ENCODE peak calls at places on chromosome 11, in seven cellular contexts. One of them, this sample, is unnamed.

GRCh38 chr11:118988280-118988679 is 9.7 kb upstream of the CENATAC start:
- DNase-seq in foreskin fibroblast: no peak
- DNase-seq in activated CD8-positive, alpha-beta memory T cell treated with anti-CD3 and anti-CD28 coated beads for 48 hours: no peak
- DNase-seq in transverse colon: no peak
- DNase-seq in activated CD8-positive, alpha-beta T cell treated with anti-CD3 and anti-CD28 coated beads for 36 hours: no peak
- DNase-seq in thoracic aorta: no peak
- DNase-seq in bronchial epithelial cell: peak; percentile 96
- DNase-seq in this sample: no peak

GRCh38 chr11:16096336-16096735 is 260.0 kb downstream of the SOX6 start:
- DNase-seq in foreskin fibroblast: no peak
- DNase-seq in activated CD8-positive, alpha-beta memory T cell treated with anti-CD3 and anti-CD28 coated beads for 48 hours: no peak
- DNase-seq in transverse colon: no peak
- DNase-seq in activated CD8-positive, alpha-beta T cell treated with anti-CD3 and anti-CD28 coated beads for 36 hours: no peak
- DNase-seq in thoracic aorta: no peak
- DNase-seq in bronchial epithelial cell: peak; percentile 48
- DNase-seq in this sample: peak; percentile 27

GRCh38 chr11:34926831-34927132 is 10.4 kb downstream of the PDHX start:
- DNase-seq in foreskin fibroblast: no peak
- DNase-seq in activated CD8-positive, alpha-beta memory T cell treated with anti-CD3 and anti-CD28 coated beads for 48 hours: no peak
- DNase-seq in transverse colon: no peak
- DNase-seq in activated CD8-positive, alpha-beta T cell treated with anti-CD3 and anti-CD28 coated beads for 36 hours: no peak
- DNase-seq in thoracic aorta: no peak
- DNase-seq in bronchial epithelial cell: peak; percentile 13
- DNase-seq in this sample: peak; percentile 29

GRCh38 chr11:77244277-77245014 is 57.0 kb downstream of the GDPD4 start:
- DNase-seq in foreskin fibroblast: peak; percentile 69
- DNase-seq in activated CD8-positive, alpha-beta memory T cell treated with anti-CD3 and anti-CD28 coated beads for 48 hours: no peak
- DNase-seq in transverse colon: no peak
- DNase-seq in activated CD8-positive, alpha-beta T cell treated with anti-CD3 and anti-CD28 coated beads for 36 hours: no peak
- DNase-seq in thoracic aorta: no peak
- DNase-seq in bronchial epithelial cell: peak; percentile 84
- DNase-seq in this sample: peak; percentile 80

GRCh38 chr11:779120-779954 is 2.0 kb upstream of the GATD1 start:
- DNase-seq in foreskin fibroblast: no peak
- DNase-seq in activated CD8-positive, alpha-beta memory T cell treated with anti-CD3 and anti-CD28 coated beads for 48 hours: no peak
- DNase-seq in transverse colon: peak; percentile 7
- DNase-seq in activated CD8-positive, alpha-beta T cell treated with anti-CD3 and anti-CD28 coated beads for 36 hours: no peak
- DNase-seq in thoracic aorta: no peak
- DNase-seq in bronchial epithelial cell: no peak
- DNase-seq in this sample: no peak

GRCh38 chr11:75969626-75970308 is 154.8 kb downstream of the UVRAG start:
- DNase-seq in foreskin fibroblast: peak; percentile 92
- DNase-seq in activated CD8-positive, alpha-beta memory T cell treated with anti-CD3 and anti-CD28 coated beads for 48 hours: no peak
- DNase-seq in transverse colon: no peak
- DNase-seq in activated CD8-positive, alpha-beta T cell treated with anti-CD3 and anti-CD28 coated beads for 36 hours: no peak
- DNase-seq in thoracic aorta: no peak
- DNase-seq in bronchial epithelial cell: no peak
- DNase-seq in this sample: peak; percentile 39

GRCh38 chr11:90329043-90329442 is 106.2 kb upstream of the CHORDC1 start:
- DNase-seq in foreskin fibroblast: no peak
- DNase-seq in activated CD8-positive, alpha-beta memory T cell treated with anti-CD3 and anti-CD28 coated beads for 48 hours: no peak
- DNase-seq in transverse colon: no peak
- DNase-seq in activated CD8-positive, alpha-beta T cell treated with anti-CD3 and anti-CD28 coated beads for 36 hours: no peak
- DNase-seq in thoracic aorta: no peak
- DNase-seq in bronchial epithelial cell: no peak
- DNase-seq in this sample: no peak

GRCh38 chr11:13260196-13260962 is 17.2 kb upstream of the BMAL1 start:
- DNase-seq in foreskin fibroblast: no peak
- DNase-seq in activated CD8-positive, alpha-beta memory T cell treated with anti-CD3 and anti-CD28 coated beads for 48 hours: no peak
- DNase-seq in transverse colon: no peak
- DNase-seq in activated CD8-positive, alpha-beta T cell treated with anti-CD3 and anti-CD28 coated beads for 36 hours: no peak
- DNase-seq in thoracic aorta: no peak
- DNase-seq in bronchial epithelial cell: peak; percentile 97
- DNase-seq in this sample: no peak